ENCODE peak calls at places on chromosomes 7 and 10, in four cellular contexts. One of them, this sample, is unnamed.

GRCh38 chr10:121138112-121138860 is 287.1 kb downstream of the WDR11 start:
- DNase-seq in AG04449: no peak
- DNase-seq in tibial nerve: no peak
- DNase-seq in dorsolateral prefrontal cortex: no peak
- DNase-seq in this sample: no peak

GRCh38 chr10:73414230-73414981 is 548 bp upstream of the ANXA7 start:
- DNase-seq in AG04449: no peak
- DNase-seq in tibial nerve: no peak
- DNase-seq in dorsolateral prefrontal cortex: no peak
- DNase-seq in this sample: no peak

GRCh38 chr7:15801565-15801964 is 115.1 kb upstream of the MEOX2 start:
- DNase-seq in AG04449: peak
- DNase-seq in tibial nerve: peak
- DNase-seq in dorsolateral prefrontal cortex: no peak
- DNase-seq in this sample: no peak

GRCh38 chr10:76428541-76429330 is 997.3 kb downstream of the LRMDA start:
- DNase-seq in AG04449: peak
- DNase-seq in tibial nerve: no peak
- DNase-seq in dorsolateral prefrontal cortex: no peak
- DNase-seq in this sample: no peak

GRCh38 chr10:125983161-125983560 is 86.8 kb downstream of the FANK1 start:
- DNase-seq in AG04449: peak
- DNase-seq in tibial nerve: no peak
- DNase-seq in dorsolateral prefrontal cortex: no peak
- DNase-seq in this sample: no peak

GRCh38 chr7:112648781-112649180 is 141.4 kb downstream of the TMEM168 start:
- DNase-seq in AG04449: no peak
- DNase-seq in tibial nerve: no peak
- DNase-seq in dorsolateral prefrontal cortex: no peak
- DNase-seq in this sample: no peak

GRCh38 chr10:124748206-124748605 is 4.0 kb upstream of the FAM53B start:
- DNase-seq in AG04449: no peak
- DNase-seq in tibial nerve: no peak
- DNase-seq in dorsolateral prefrontal cortex: no peak
- DNase-seq in this sample: no peak

GRCh38 chr10:42975558-42976352 is 101.1 kb upstream of the RET start:
- DNase-seq in AG04449: no peak
- DNase-seq in tibial nerve: no peak
- DNase-seq in dorsolateral prefrontal cortex: peak
- DNase-seq in this sample: peak

GRCh38 chr7:125057974-125058373 is 128.3 kb upstream of the POT1 start:
- DNase-seq in AG04449: no peak
- DNase-seq in tibial nerve: no peak
- DNase-seq in dorsolateral prefrontal cortex: no peak
- DNase-seq in this sample: no peak

GRCh38 chr7:143848192-143848591 is 53.8 kb downstream of the TCAF1 start:
- DNase-seq in AG04449: no peak
- DNase-seq in tibial nerve: no peak
- DNase-seq in dorsolateral prefrontal cortex: no peak
- DNase-seq in this sample: no peak

GRCh38 chr7:98733036-98733435 is 116.0 kb downstream of the NPTX2 start:
- DNase-seq in AG04449: no peak
- DNase-seq in tibial nerve: no peak
- DNase-seq in dorsolateral prefrontal cortex: no peak
- DNase-seq in this sample: no peak

GRCh38 chr10:1978593-1978992 is 241.3 kb upstream of the ADARB2 start:
- DNase-seq in AG04449: no peak
- DNase-seq in tibial nerve: no peak
- DNase-seq in dorsolateral prefrontal cortex: no peak
- DNase-seq in this sample: no peak

GRCh38 chr7:83148776-83149175 is 13.9 kb downstream of the PCLO start:
- DNase-seq in AG04449: no peak
- DNase-seq in tibial nerve: no peak
- DNase-seq in dorsolateral prefrontal cortex: no peak
- DNase-seq in this sample: no peak

GRCh38 chr7:2632717-2633537 is 1.1 kb downstream of the TTYH3 start:
- DNase-seq in AG04449: no peak
- DNase-seq in tibial nerve: peak
- DNase-seq in dorsolateral prefrontal cortex: no peak
- DNase-seq in this sample: peak

GRCh38 chr7:48274662-48275061 is 103.4 kb downstream of the ABCA13 start:
- DNase-seq in AG04449: no peak
- DNase-seq in tibial nerve: no peak
- DNase-seq in dorsolateral prefrontal cortex: no peak
- DNase-seq in this sample: no peak

GRCh38 chr7:16598015-16598414 is 47.5 kb downstream of the ANKMY2 start:
- DNase-seq in AG04449: no peak
- DNase-seq in tibial nerve: no peak
- DNase-seq in dorsolateral prefrontal cortex: no peak
- DNase-seq in this sample: no peak

GRCh38 chr7:39022796-39023195 is 45.1 kb downstream of the POU6F2 start:
- DNase-seq in AG04449: no peak
- DNase-seq in tibial nerve: no peak
- DNase-seq in dorsolateral prefrontal cortex: no peak
- DNase-seq in this sample: no peak

GRCh38 chr7:64183126-64183742 is 23.8 kb upstream of the ZNF735 start:
- DNase-seq in AG04449: no peak
- DNase-seq in tibial nerve: no peak
- DNase-seq in dorsolateral prefrontal cortex: no peak
- DNase-seq in this sample: no peak
- TF ChIP-seq CTCF in AG04449: no peak
- TF ChIP-seq CTCF in tibial nerve: peak
- TF ChIP-seq CTCF in dorsolateral prefrontal cortex: peak
- TF ChIP-seq CTCF in this sample: peak

DNA sequence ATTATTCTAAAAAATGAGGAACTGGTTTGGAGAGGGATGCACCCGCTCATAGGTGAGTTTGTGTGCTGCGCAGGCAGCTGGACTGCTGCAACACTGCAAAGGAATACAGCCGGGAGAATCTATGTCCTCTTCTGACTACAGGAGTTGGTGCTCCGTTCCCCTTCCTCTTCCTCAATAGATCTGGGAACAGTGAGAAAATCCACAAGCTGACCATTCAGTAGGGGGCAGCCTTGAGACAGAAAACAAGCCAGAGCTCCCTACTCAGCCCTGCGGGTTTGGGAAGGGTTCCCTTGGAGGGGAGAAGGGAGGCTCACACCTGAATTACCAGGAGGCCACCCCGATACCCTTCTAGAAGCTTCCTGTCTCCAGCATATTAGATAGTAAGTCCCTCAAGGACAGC is 87.3 kb upstream of the FOXI2 start:
- DNase-seq in AG04449: no peak
- DNase-seq in tibial nerve: no peak
- DNase-seq in dorsolateral prefrontal cortex: no peak
- DNase-seq in this sample: no peak
- TF ChIP-seq CTCF in AG04449: no peak
- TF ChIP-seq CTCF in tibial nerve: no peak
- TF ChIP-seq CTCF in dorsolateral prefrontal cortex: no peak
- TF ChIP-seq CTCF in this sample: no peak

GRCh38 chr10:108039821-108040584 is 875.5 kb upstream of the SORCS1 start:
- DNase-seq in AG04449: no peak
- DNase-seq in tibial nerve: no peak
- DNase-seq in dorsolateral prefrontal cortex: no peak
- DNase-seq in this sample: no peak
- TF ChIP-seq CTCF in AG04449: no peak
- TF ChIP-seq CTCF in tibial nerve: no peak
- TF ChIP-seq CTCF in dorsolateral prefrontal cortex: no peak
- TF ChIP-seq CTCF in this sample: no peak

DNA sequence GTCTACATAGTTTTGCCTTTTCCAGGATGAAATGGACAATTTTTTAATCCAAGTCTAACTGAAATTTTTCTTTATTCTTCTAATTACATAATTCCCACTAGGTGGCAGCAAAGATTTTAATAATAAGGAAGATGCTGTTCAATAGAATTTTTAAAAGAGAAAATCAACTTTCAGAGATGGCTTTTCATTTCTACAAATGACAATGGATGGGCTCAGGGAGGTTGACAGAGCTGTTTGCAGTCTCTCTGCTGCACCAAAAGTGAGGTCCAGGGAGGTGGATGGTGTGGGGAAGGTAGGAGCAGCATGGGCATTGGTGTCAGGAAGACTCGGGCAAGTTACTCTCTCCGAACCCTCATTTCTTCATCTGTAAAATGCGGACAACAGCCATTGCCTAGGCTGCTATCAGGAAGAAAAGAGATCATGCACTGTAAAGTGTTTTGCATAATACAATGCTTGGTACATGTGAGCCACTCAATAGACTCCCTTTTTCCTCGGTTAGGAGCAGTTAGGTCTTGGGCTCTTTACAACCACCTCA is 107.3 kb downstream of the ABLIM1 start:
- DNase-seq in AG04449: no peak
- DNase-seq in tibial nerve: no peak
- DNase-seq in dorsolateral prefrontal cortex: no peak
- DNase-seq in this sample: no peak
- TF ChIP-seq CTCF in AG04449: no peak
- TF ChIP-seq CTCF in tibial nerve: peak
- TF ChIP-seq CTCF in dorsolateral prefrontal cortex: peak
- TF ChIP-seq CTCF in this sample: peak

This sample was measured in mesothelial cell of epicardium.